ENCODE peak calls at places on chromosomes 1 and 21, in six cellular contexts. X is stomach, N is fibroblast of lung, S is lung, A is upper lobe of left lung, D is mesendoderm. F is an unnamed sample.

GRCh38 chr1:41890841-41891311 is 27.8 kb downstream of the HIVEP3 start:
- DNase-seq in S (no peak), X (peak; percentile 78), A (peak; percentile 15), N (peak; percentile 14), D (no peak), F (no peak)

GRCh38 chr1:174746024-174746808 is 253.5 kb upstream of the CACYBP start:
- DNase-seq in N (no peak), X (no peak), D (no peak), S (no peak), A (no peak), F (no peak)

GRCh38 chr1:32351859-32352745 is 10.2 kb downstream of the FAM229A start:
- DNase-seq in D (peak; percentile 58), S (peak; percentile 56), A (no peak), N (peak; percentile 45), X (peak; percentile 38), F (peak; percentile 74)

GRCh38 chr1:33410091-33410701 is 20.7 kb downstream of the PHC2 start:
- DNase-seq in N (peak; percentile 45), A (no peak), X (no peak), D (no peak), S (no peak), F (peak; percentile 86)

GRCh38 chr1:76158126-76158525 is 83.6 kb downstream of the ST6GALNAC3 start:
- DNase-seq in X (no peak), N (no peak), A (no peak), D (no peak), S (no peak), F (no peak)

GRCh38 chr1:154962795-154963330 is 1.3 kb upstream of the PYGO2 start:
- DNase-seq in N (no peak), S (no peak), X (no peak), D (no peak), A (no peak), F (no peak)

GRCh38 chr1:161958425-161958824 is 65.2 kb downstream of the OLFML2B start:
- DNase-seq in N (no peak), D (no peak), S (no peak), X (no peak), A (no peak), F (no peak)

GRCh38 chr21:29504751-29505321 is 206.1 kb downstream of the BACH1 start:
- DNase-seq in D (peak; percentile 27), A (no peak), X (no peak), S (no peak), N (no peak), F (no peak)

GRCh38 chr1:17539526-17540254 is at the start of gene ARHGEF10L:
- DNase-seq in D (no peak), A (peak; percentile 91), X (no peak), N (no peak), S (no peak), F (peak; percentile 74)

GRCh38 chr1:169486281-169486904 is 649 bp upstream of the SLC19A2 start:
- DNase-seq in N (peak; percentile 67), A (no peak), D (peak; percentile 29), X (no peak), S (no peak), F (no peak)

GRCh38 chr1:209768354-209768774 is 12.5 kb downstream of the TRAF3IP3 start:
- DNase-seq in A (no peak), N (no peak), D (no peak), S (no peak), X (peak; percentile 55), F (no peak)

GRCh38 chr1:180956028-180956640 is 43.4 kb downstream of the KIAA1614 start:
- DNase-seq in X (no peak), N (no peak), D (no peak), A (peak; percentile 40), S (no peak), F (no peak)

GRCh38 chr1:12636098-12636950 is 7.6 kb upstream of the AADACL4 start:
- DNase-seq in N (no peak), S (no peak), D (peak; percentile 83), A (no peak), X (no peak), F (peak; percentile 50)

GRCh38 chr1:64320899-64321624 is 117.6 kb downstream of the UBE2U start:
- DNase-seq in X (no peak), D (no peak), S (no peak), N (peak; percentile 91), A (no peak), F (no peak)

GRCh38 chr1:54971317-54971791 is 9.1 kb upstream of the TMEM61 start:
- DNase-seq in A (no peak), X (no peak), D (no peak), N (no peak), S (no peak), F (no peak)

GRCh38 chr1:1308756-1309524 is 543 bp downstream of the PUSL1 start:
- DNase-seq in N (no peak), S (peak; percentile 42), X (no peak), D (peak; percentile 57), A (peak; percentile 91), F (peak; percentile 42)

GRCh38 chr21:31260790-31261189 is 83.3 kb downstream of the TIAM1 start:
- DNase-seq in X (no peak), A (no peak), N (peak; percentile 44), D (no peak), S (no peak), F (no peak)

GRCh38 chr1:224747578-224747977 is 131.5 kb downstream of the CNIH3 start:
- DNase-seq in S (no peak), X (no peak), N (peak; percentile 37), D (no peak), A (no peak), F (no peak)

GRCh38 chr21:23127973-23128372 is 2129.8 kb downstream of the NCAM2 start:
- DNase-seq in D (peak; percentile 62), N (no peak), X (no peak), A (no peak), S (no peak), F (no peak)

GRCh38 chr1:182143825-182144661 is 82.5 kb upstream of the ZNF648 start:
- DNase-seq in S (peak; percentile 70), A (peak; percentile 37), N (peak; percentile 90), X (peak; percentile 82), D (peak; percentile 26), F (peak; percentile 63)

GRCh38 chr1:24773618-24774017 is 28.4 kb downstream of the CLIC4 start:
- DNase-seq in D (no peak), A (no peak), S (no peak), N (no peak), X (no peak), F (no peak)

GRCh38 chr1:30748699-30749401 is 8.7 kb downstream of the LAPTM5 start:
- DNase-seq in X (no peak), N (no peak), S (no peak), D (no peak), A (no peak), F (no peak)

GRCh38 chr1:11501491-11501897 is 22.5 kb downstream of the DISP3 start:
- DNase-seq in S (no peak), A (peak; percentile 82), N (no peak), D (no peak), X (no peak), F (no peak)

GRCh38 chr21:15289896-15290841 is 225.4 kb upstream of the NRIP1 start:
- DNase-seq in D (peak; percentile 62), A (peak; percentile 61), X (peak; percentile 76), S (peak; percentile 44), N (peak; percentile 49), F (peak; percentile 87)

GRCh38 chr1:218377143-218377660 is 32.1 kb downstream of the TGFB2 start:
- DNase-seq in S (no peak), N (peak; percentile 98), X (no peak), D (no peak), A (no peak), F (no peak)

GRCh38 chr1:108606478-108606877 is 46.6 kb downstream of the EEIG2 start:
- DNase-seq in X (no peak), A (no peak), D (no peak), N (no peak), S (no peak), F (no peak)

GRCh38 chr1:179808503-179808902 is 65.4 kb downstream of the FAM163A start:
- DNase-seq in X (no peak), A (no peak), D (no peak), S (no peak), N (peak; percentile 5), F (no peak)

GRCh38 chr1:21626921-21627339 is 42.2 kb downstream of the RAP1GAP start:
- DNase-seq in S (no peak), X (peak; percentile 58), A (no peak), N (no peak), D (no peak), F (no peak)

GRCh38 chr21:26945916-26946315 is 21.0 kb downstream of the ADAMTS5 start:
- DNase-seq in N (no peak), X (no peak), D (peak; percentile 7), A (no peak), S (peak; percentile 37), F (no peak)
- H3K4me3 ChIP-seq in N (peak overlapping the region; percentile 12), X (no peak overlapping the region), D (no peak overlapping the region), A (no peak overlapping the region), S (no peak overlapping the region), F (no peak overlapping the region)

GRCh38 chr1:243924188-243924587 is 74.1 kb upstream of the AKT3 start:
- DNase-seq in X (no peak), D (peak; percentile 92), N (peak; percentile 51), A (no peak), S (no peak), F (no peak)
- H3K4me1 ChIP-seq in X (no peaks in the 10 kb centered on the region), D (peaks cover 10% of the 10 kb centered on the region), N (peaks cover 19% of the 10 kb centered on the region), A (peaks cover 4% of the 10 kb centered on the region), S (no peaks in the 10 kb centered on the region), F (peaks cover 55% of the 10 kb centered on the region)

GRCh38 chr1:168488153-168488552 is 55.6 kb downstream of the XCL2 start:
- DNase-seq in D (no peak), X (peak; percentile 30), A (no peak), N (peak; percentile 63), S (no peak), F (no peak)

GRCh38 chr1:168482106-168482505 is 61.7 kb downstream of the XCL2 start:
- DNase-seq in X (no peak), S (no peak), A (no peak), D (peak; percentile 72), N (no peak), F (peak; percentile 84)

GRCh38 chr1:168483531-168483930 is 60.3 kb downstream of the XCL2 start:
- DNase-seq in X (no peak), S (no peak), D (no peak), N (peak; percentile 39), A (no peak), F (no peak)

GRCh38 chr1:168484083-168484482 is 59.7 kb downstream of the XCL2 start:
- DNase-seq in S (no peak), N (no peak), X (no peak), D (no peak), A (no peak), F (no peak)

GRCh38 chr1:168485048-168485447 is 58.7 kb downstream of the XCL2 start:
- DNase-seq in S (no peak), D (no peak), N (no peak), X (no peak), A (no peak), F (no peak)
- H3K4me3 ChIP-seq in S (no peak overlapping the region), D (no peak overlapping the region), N (no peak overlapping the region), X (no peak overlapping the region), A (no peak overlapping the region), F (no peak overlapping the region)

DNA sequence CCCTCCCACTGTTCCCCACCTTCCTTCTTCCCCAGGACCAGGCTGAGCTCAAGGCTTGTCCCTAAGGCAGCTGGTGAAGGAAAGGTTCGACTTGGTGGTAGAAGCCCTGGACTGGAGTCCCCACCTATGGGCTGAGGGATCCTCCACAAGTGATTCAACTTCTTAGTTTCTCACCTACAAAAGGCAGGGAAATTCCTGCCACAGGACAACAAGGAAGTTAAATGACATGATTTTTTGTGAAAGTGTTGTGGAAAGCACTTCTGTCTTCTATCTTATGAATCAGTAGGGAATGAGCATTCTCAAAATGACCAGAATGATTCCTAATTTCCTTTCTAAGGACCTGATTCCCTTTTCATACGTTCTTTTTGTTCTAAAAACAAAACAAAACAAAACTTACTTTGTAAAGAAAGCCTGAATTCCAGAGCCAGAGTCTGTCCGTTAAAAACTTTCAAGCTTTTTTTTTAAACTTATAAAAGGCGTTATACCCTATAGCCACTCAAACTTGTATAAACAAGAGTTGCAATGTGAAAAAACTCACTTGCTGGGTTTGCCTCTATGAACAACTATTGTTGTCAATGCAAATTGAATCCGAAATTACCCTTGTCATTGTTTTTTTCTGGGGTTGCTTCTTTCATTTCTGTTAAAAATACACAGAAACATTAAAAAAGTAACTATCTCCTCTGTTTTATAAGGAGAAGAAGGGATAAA is 12.2 kb downstream of the KCNJ15 start:
- DNase-seq in X (no peak), N (no peak), A (no peak), D (no peak), S (no peak), F (no peak)
- H3K4me1 ChIP-seq in X (peaks cover 58% of the 10 kb centered on the region), N (peaks cover 10% of the 10 kb centered on the region), A (peaks cover 23% of the 10 kb centered on the region), D (no peaks in the 10 kb centered on the region), S (peaks cover 9% of the 10 kb centered on the region), F (peaks cover 13% of the 10 kb centered on the region)

F was measured in neural progenitor cell.